ENCODE peak calls at places on chromosomes 3 and 15, in eight cellular contexts. H is GM06990; V is putamen; D is SK-N-MC; G is GM13977; N is H54; Q is LoVo; M is stimulated activated CD4-positive, alpha-beta T cell treated with anti-CD3 and anti-CD28 coated beads, TNF-alpha, amount 100 ng/mL, for 4 hours. J is an unnamed sample.

GRCh38 chr15:75031773-75032302 is 8.4 kb downstream of the PPCDC start:
- DNase-seq in H (no peak), V (no peak), D (no peak), G (no peak), N (no peak), Q (no peak), M (no peak), J (no peak)

GRCh38 chr3:194259982-194260856 is 90.9 kb downstream of the CPN2 start:
- DNase-seq in H (no peak), V (no peak), D (no peak), G (no peak), N (no peak), Q (no peak), M (no peak), J (no peak)

GRCh38 chr3:94009612-94010011 is 18.8 kb downstream of the STX19 start:
- DNase-seq in H (no peak), V (no peak), D (no peak), G (no peak), N (no peak), Q (no peak), M (no peak), J (no peak)

GRCh38 chr3:127819086-127819485 is 3.2 kb downstream of the MGLL start:
- DNase-seq in H (no peak), V (no peak), D (no peak), G (no peak), N (no peak), Q (no peak), M (no peak), J (no peak)

GRCh38 chr3:126212629-126213375 is 32.4 kb upstream of the ALDH1L1 start:
- DNase-seq in H (peak), V (peak), D (no peak), G (peak), N (no peak), Q (no peak), M (no peak), J (no peak)

GRCh38 chr3:119624002-119624401 is 26.3 kb downstream of the PLA1A start:
- DNase-seq in H (peak), V (no peak), D (no peak), G (no peak), N (no peak), Q (no peak), M (no peak), J (no peak)

GRCh38 chr3:184132947-184133346 is 2.2 kb upstream of the EIF2B5 start:
- DNase-seq in H (no peak), V (no peak), D (no peak), G (no peak), N (no peak), Q (no peak), M (no peak), J (no peak)

GRCh38 chr15:57534279-57534678 is 57.4 kb upstream of the MYZAP start:
- DNase-seq in H (no peak), V (no peak), D (no peak), G (no peak), N (no peak), Q (no peak), M (no peak), J (no peak)

GRCh38 chr15:44712108-44713005 is 1.0 kb downstream of the B2M start:
- DNase-seq in H (peak), V (peak), D (no peak), G (peak), N (peak), Q (peak), M (peak), J (peak)

GRCh38 chr15:60390931-60391501 is 6.8 kb downstream of the ANXA2 start:
- DNase-seq in H (no peak), V (no peak), D (no peak), G (no peak), N (no peak), Q (peak), M (no peak), J (no peak)

GRCh38 chr15:93028632-93029612 is 60.1 kb downstream of the RGMA start:
- DNase-seq in H (no peak), V (peak), D (no peak), G (peak), N (no peak), Q (no peak), M (no peak), J (no peak)

GRCh38 chr3:126934149-126934548 is 48.8 kb upstream of the PLXNA1 start:
- DNase-seq in H (no peak), V (no peak), D (no peak), G (no peak), N (no peak), Q (no peak), M (no peak), J (no peak)

GRCh38 chr3:23258110-23258509 is 55.0 kb downstream of the UBE2E2 start:
- DNase-seq in H (no peak), V (no peak), D (no peak), G (no peak), N (no peak), Q (no peak), M (no peak), J (no peak)

GRCh38 chr3:170425491-170426239 is 7.0 kb downstream of the CLDN11 start:
- DNase-seq in H (no peak), V (peak), D (no peak), G (no peak), N (no peak), Q (no peak), M (no peak), J (no peak)

GRCh38 chr3:191628561-191628960 is 167.6 kb downstream of the PYDC2 start:
- DNase-seq in H (no peak), V (peak), D (no peak), G (no peak), N (no peak), Q (no peak), M (no peak), J (no peak)

GRCh38 chr3:72797773-72798543 is 50.3 kb downstream of the SHQ1 start:
- DNase-seq in H (no peak), V (no peak), D (no peak), G (no peak), N (no peak), Q (no peak), M (no peak), J (no peak)